ENCODE peak calls at places on chromosomes 12 and 14, in five cellular contexts. Z, P, B, G and O are unnamed samples.

GRCh38 chr12:22016982-22017381 is 29.0 kb upstream of the CMAS start:
- DNase-seq in G (no peak), Z (no peak), B (no peak), P (no peak), O (no peak)

GRCh38 chr14:65966188-65966587 is 520.0 kb upstream of the CCDC196 start:
- DNase-seq in Z (no peak), G (no peak), B (peak; percentile 70), P (no peak), O (no peak)

GRCh38 chr12:75194250-75194649 is 15.4 kb downstream of the KCNC2 start:
- DNase-seq in P (no peak), B (no peak), Z (no peak), G (no peak), O (no peak)

GRCh38 chr12:108511633-108512540 is 3.2 kb upstream of the FICD start:
- DNase-seq in Z (peak; percentile 59), B (peak; percentile 95), G (peak; percentile 66), P (no peak), O (peak; percentile 53)

GRCh38 chr14:51648296-51648695 is 3.4 kb upstream of the FRMD6 start:
- DNase-seq in P (no peak), G (no peak), B (no peak), Z (no peak), O (no peak)

GRCh38 chr14:36014236-36014635 is 162.3 kb downstream of the PTCSC3 start:
- DNase-seq in B (no peak), G (no peak), Z (no peak), P (no peak), O (no peak)

GRCh38 chr12:3172124-3173007 is 95.2 kb downstream of the TSPAN9 start:
- DNase-seq in Z (no peak), P (no peak), B (peak; percentile 84), G (no peak), O (no peak)

GRCh38 chr14:86035882-86036281 is 505.9 kb downstream of the FLRT2 start:
- DNase-seq in P (no peak), Z (no peak), B (peak; percentile 83), G (no peak), O (no peak)

GRCh38 chr12:56158926-56159461 is 835 bp downstream of the MYL6 start:
- DNase-seq in B (peak; percentile 89), Z (no peak), P (peak; percentile 31), G (no peak), O (peak; percentile 77)

GRCh38 chr12:6263931-6264330 is 46.6 kb upstream of the PLEKHG6 start:
- DNase-seq in B (peak; percentile 82), G (no peak), P (no peak), Z (no peak), O (no peak)

GRCh38 chr12:115070313-115070712 is 386.3 kb upstream of the TBX3 start:
- DNase-seq in Z (no peak), B (no peak), P (no peak), G (no peak), O (no peak)

GRCh38 chr12:67034110-67034879 is 234.9 kb upstream of the CAND1 start:
- DNase-seq in B (no peak), G (no peak), P (no peak), Z (no peak), O (no peak)

GRCh38 chr14:36702484-36702883 is 40.8 kb downstream of the PAX9 start:
- DNase-seq in G (no peak), P (no peak), Z (no peak), B (no peak), O (no peak)

GRCh38 chr14:35416108-35416750 is 11.7 kb upstream of the NFKBIA start:
- DNase-seq in B (no peak), Z (peak; percentile 36), P (no peak), G (peak; percentile 59), O (no peak)

GRCh38 chr12:93819048-93819491 is 141.9 kb downstream of the CRADD start:
- DNase-seq in B (no peak), G (no peak), Z (no peak), P (peak; percentile 69), O (no peak)

GRCh38 chr12:11718768-11719253 is 69.3 kb downstream of the ETV6 start:
- DNase-seq in P (peak; percentile 52), B (no peak), G (no peak), Z (no peak), O (peak; percentile 52)

GRCh38 chr12:56143870-56144269 is 8.5 kb upstream of the MYL6B start:
- DNase-seq in G (no peak), B (no peak), P (no peak), Z (no peak), O (no peak)

GRCh38 chr12:1552978-1553471 is 41.4 kb downstream of the FBXL14 start:
- DNase-seq in G (no peak), P (peak; percentile 98), B (peak; percentile 22), Z (no peak), O (no peak)

GRCh38 chr14:26276757-26277156 is 321.1 kb downstream of the NOVA1 start:
- DNase-seq in P (no peak), G (no peak), B (peak; percentile 74), Z (no peak), O (no peak)

GRCh38 chr12:92438641-92439396 is 264.0 kb upstream of the PLEKHG7 start:
- DNase-seq in P (peak; percentile 30), G (no peak), Z (no peak), B (no peak), O (no peak)